ENCODE peak calls at places on chromosomes 5 and 9, in four cellular contexts. K is naive thymus-derived CD8-positive, alpha-beta T cell; D is bronchial epithelial cell; Q is CD4-positive, CD25-positive, alpha-beta regulatory T cell. R is an unnamed sample.

GRCh38 chr5:171421331-171422262 is 2.1 kb downstream of the FGF18 start:
- DNase-seq in K (no peak), D (no peak), Q (no peak), R (no peak)

GRCh38 chr5:76427481-76428140 is 24.5 kb downstream of the IQGAP2 start:
- DNase-seq in K (no peak), D (no peak), Q (no peak), R (no peak)

GRCh38 chr5:177131711-177132503 is 1.7 kb upstream of the NSD1 start:
- DNase-seq in K (no peak), D (no peak), Q (no peak), R (no peak)

GRCh38 chr5:36680066-36680465 is 73.7 kb downstream of the SLC1A3 start:
- DNase-seq in K (no peak), D (no peak), Q (no peak), R (no peak)

GRCh38 chr5:160315968-160316367 is 3.6 kb upstream of the CCNJL start:
- DNase-seq in K (no peak), D (peak), Q (no peak), R (no peak)

GRCh38 chr9:23825143-23825531 is 903 bp downstream of the ELAVL2 start:
- DNase-seq in K (no peak), D (no peak), Q (no peak), R (no peak)

GRCh38 chr9:4689687-4690104 is 10.3 kb downstream of the CDC37L1 start:
- DNase-seq in K (no peak), D (peak), Q (no peak), R (no peak)

GRCh38 chr5:177005619-177006264 is 837 bp downstream of the UIMC1 start:
- DNase-seq in K (peak), D (peak), Q (peak), R (peak)

GRCh38 chr5:97936246-97936645 is 753.2 kb upstream of the RIOK2 start:
- DNase-seq in K (no peak), D (no peak), Q (no peak), R (no peak)

GRCh38 chr5:40475546-40475945 is 204.2 kb upstream of the PTGER4 start:
- DNase-seq in K (no peak), D (peak), Q (no peak), R (no peak)

GRCh38 chr5:155794801-155795200 is 532.2 kb upstream of the SGCD start:
- DNase-seq in K (no peak), D (peak), Q (no peak), R (no peak)

GRCh38 chr9:110897899-110898298 is 140.4 kb downstream of the LPAR1 start:
- DNase-seq in K (no peak), D (peak), Q (no peak), R (no peak)

GRCh38 chr5:87735918-87736317 is 323.2 kb upstream of the CCNH start:
- DNase-seq in K (no peak), D (peak), Q (no peak), R (no peak)

GRCh38 chr9:127990539-127990938 is 9.8 kb upstream of the EEIG1 start:
- DNase-seq in K (no peak), D (no peak), Q (no peak), R (no peak)

GRCh38 chr9:89536145-89536574 is 38.2 kb upstream of the SEMA4D start:
- DNase-seq in K (no peak), D (no peak), Q (no peak), R (peak)

GRCh38 chr5:24742334-24742733 is 97.6 kb upstream of the CDH10 start:
- DNase-seq in K (no peak), D (no peak), Q (no peak), R (no peak)

GRCh38 chr5:101942321-101942882 is 353.7 kb downstream of the SLCO4C1 start:
- DNase-seq in K (no peak), D (peak), Q (no peak), R (no peak)

GRCh38 chr9:18333157-18333556 is 140.8 kb upstream of the ADAMTSL1 start:
- DNase-seq in K (no peak), D (peak), Q (no peak), R (no peak)

GRCh38 chr9:98379572-98379971 is 124.1 kb upstream of the TBC1D2 start:
- DNase-seq in K (no peak), D (no peak), Q (no peak), R (no peak)

GRCh38 chr5:66554211-66554610 is 42.0 kb upstream of the MAST4 start:
- DNase-seq in K (no peak), D (peak), Q (no peak), R (no peak)

GRCh38 chr5:59390074-59390659 is 503.4 kb downstream of the PDE4D start:
- DNase-seq in K (no peak), D (peak), Q (no peak), R (no peak)

GRCh38 chr9:21789541-21790037 is 12.8 kb upstream of the MTAP start:
- DNase-seq in K (peak), D (peak), Q (peak), R (no peak)

GRCh38 chr5:171531638-171532037 is 112.2 kb downstream of the FGF18 start:
- DNase-seq in K (no peak), D (no peak), Q (no peak), R (no peak)

GRCh38 chr5:35598707-35599370 is 18.8 kb upstream of the SPEF2 start:
- DNase-seq in K (no peak), D (no peak), Q (no peak), R (no peak)

GRCh38 chr9:122218885-122219855 is 9.6 kb downstream of the LHX6 start:
- DNase-seq in K (no peak), D (no peak), Q (no peak), R (no peak)